ENCODE peak calls at places on chromosomes 1 and 21, in eight cellular contexts. A is PC-9, M is PC-3, P is GM23338, K is DND-41, U is fibroblast of lung, G is GM23248, F is IMR-90. V is an unnamed sample.

GRCh38 chr1:35717911-35718476 is 690 bp downstream of the C1orf216 start:
- DNase-seq in U (peak; percentile 77), P (peak; percentile 70), K (peak; percentile 51), A (peak; percentile 40), G (peak; percentile 88), F (peak; percentile 63), M (peak; percentile 65), V (no peak)

GRCh38 chr1:224539971-224540370 is 76.1 kb upstream of the CNIH3 start:
- DNase-seq in G (peak; percentile 51), U (peak; percentile 80), K (peak; percentile 73), M (no peak), P (no peak), F (peak; percentile 52), A (no peak), V (no peak)

GRCh38 chr1:108556079-108556478 is 3.8 kb upstream of the EEIG2 start:
- DNase-seq in F (no peak), U (no peak), G (no peak), A (no peak), P (no peak), K (no peak), M (no peak), V (no peak)

GRCh38 chr1:155324717-155325595 is 4.3 kb downstream of the RUSC1 start:
- DNase-seq in K (no peak), A (peak; percentile 70), P (peak; percentile 94), M (peak; percentile 73), G (peak; percentile 81), U (peak; percentile 34), F (peak; percentile 40), V (no peak)

GRCh38 chr1:79929356-79929755 is 922.8 kb upstream of the ADGRL4 start:
- DNase-seq in M (peak; percentile 72), K (no peak), U (peak; percentile 8), F (peak; percentile 77), P (no peak), G (peak; percentile 5), A (no peak), V (no peak)

GRCh38 chr1:32870615-32871363 is at the start of gene FNDC5:
- DNase-seq in G (peak; percentile 60), M (no peak), F (peak; percentile 11), P (peak; percentile 72), A (no peak), K (no peak), U (peak; percentile 21), V (no peak)

GRCh38 chr21:19326581-19327319 is 923.2 kb upstream of the TMPRSS15 start:
- DNase-seq in U (no peak), G (no peak), P (no peak), K (no peak), A (no peak), M (no peak), F (no peak), V (no peak)

GRCh38 chr1:36096500-36097412 is 8.1 kb downstream of the ADPRS start:
- DNase-seq in M (peak; percentile 29), U (no peak), G (peak; percentile 45), P (peak; percentile 84), A (peak; percentile 19), K (peak; percentile 35), F (peak; percentile 5), V (no peak)

GRCh38 chr1:162711066-162711465 is 78.8 kb downstream of the DDR2 start:
- DNase-seq in P (no peak), A (no peak), K (no peak), G (no peak), U (peak; percentile 56), F (peak; percentile 45), M (no peak), V (no peak)

GRCh38 chr1:203017061-203017460 is 9.2 kb upstream of the PPFIA4 start:
- DNase-seq in F (no peak), U (no peak), M (no peak), A (no peak), P (no peak), K (no peak), G (no peak), V (no peak)

GRCh38 chr1:114094675-114095074 is 59.0 kb downstream of the SYT6 start:
- DNase-seq in F (no peak), G (no peak), K (no peak), U (no peak), M (no peak), A (no peak), P (no peak), V (no peak)

GRCh38 chr1:169392406-169392805 is 24.4 kb downstream of the BLZF1 start:
- DNase-seq in K (no peak), A (no peak), P (no peak), M (no peak), U (no peak), G (no peak), F (no peak), V (no peak)

GRCh38 chr1:205879974-205880373 is 30.0 kb upstream of the PM20D1 start:
- DNase-seq in K (no peak), A (no peak), U (no peak), F (no peak), G (no peak), P (no peak), M (no peak), V (no peak)

GRCh38 chr21:46355161-46356004 is 31.4 kb downstream of the PCNT start:
- DNase-seq in F (no peak), G (no peak), M (no peak), P (no peak), K (no peak), A (no peak), U (no peak), V (no peak)
- H3K4me2 ChIP-seq in F (no peak overlapping the region), G (no peak overlapping the region), M (no peak overlapping the region), P (no peak overlapping the region), K (no peak overlapping the region), A (no peak overlapping the region), U (no peak overlapping the region), V (no peak overlapping the region)

GRCh38 chr21:29145837-29146453 is 15.5 kb downstream of the MAP3K7CL start:
- DNase-seq in A (no peak), F (no peak), U (peak; percentile 29), G (peak; percentile 22), M (no peak), K (peak; percentile 12), P (no peak), V (peak; percentile 78)
- H3K4me2 ChIP-seq in A (no peak overlapping the region), F (no peak overlapping the region), U (peak overlapping the region; percentile 13), G (peak overlapping the region; percentile 76), M (peak overlapping the region; percentile 61), K (peak overlapping the region; percentile 59), P (no peak overlapping the region), V (peak overlapping the region; percentile 93)

GRCh38 chr1:198641506-198641905 is 2.7 kb downstream of the PTPRC start:
- DNase-seq in P (no peak), U (no peak), K (no peak), F (peak; percentile 43), M (peak; percentile 63), G (peak; percentile 13), A (no peak), V (no peak)

GRCh38 chr1:198643001-198643400 is 4.2 kb downstream of the PTPRC start:
- DNase-seq in A (no peak), G (no peak), P (no peak), K (no peak), M (no peak), U (no peak), F (no peak), V (no peak)

GRCh38 chr1:198641966-198642656 is 3.3 kb downstream of the PTPRC start:
- DNase-seq in M (no peak), A (no peak), G (no peak), F (no peak), P (no peak), U (no peak), K (no peak), V (no peak)

GRCh38 chr1:198647055-198647454 is 8.2 kb downstream of the PTPRC start:
- DNase-seq in G (no peak), P (no peak), M (no peak), K (no peak), F (no peak), U (no peak), A (no peak), V (no peak)

DNA sequence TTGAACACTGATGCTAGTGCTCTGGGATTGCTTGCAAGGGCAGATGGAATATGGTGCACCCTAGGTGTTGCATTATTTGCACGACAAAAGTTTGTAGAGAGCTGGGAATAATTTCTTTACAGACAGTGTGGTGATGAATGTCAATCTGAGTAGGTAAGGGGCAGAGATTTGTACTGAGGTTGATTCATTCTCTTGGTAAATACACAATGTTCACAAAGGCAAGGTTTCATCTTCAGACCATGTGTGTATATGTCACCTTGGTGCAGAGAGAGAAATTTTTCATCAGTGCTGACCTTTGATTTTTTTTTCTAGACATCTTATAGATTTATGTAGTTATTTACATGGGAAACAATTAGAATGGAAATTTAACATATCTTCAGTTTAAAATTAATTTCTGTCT is 5.0 kb downstream of the PTPRC start:
- DNase-seq in F (no peak), M (no peak), U (no peak), A (no peak), G (no peak), P (no peak), K (no peak), V (no peak)
- H3K4me2 ChIP-seq in F (no peak overlapping the region), M (no peak overlapping the region), U (no peak overlapping the region), A (no peak overlapping the region), G (no peak overlapping the region), P (no peak overlapping the region), K (peak overlapping the region; percentile 3), V (no peak overlapping the region)

DNA sequence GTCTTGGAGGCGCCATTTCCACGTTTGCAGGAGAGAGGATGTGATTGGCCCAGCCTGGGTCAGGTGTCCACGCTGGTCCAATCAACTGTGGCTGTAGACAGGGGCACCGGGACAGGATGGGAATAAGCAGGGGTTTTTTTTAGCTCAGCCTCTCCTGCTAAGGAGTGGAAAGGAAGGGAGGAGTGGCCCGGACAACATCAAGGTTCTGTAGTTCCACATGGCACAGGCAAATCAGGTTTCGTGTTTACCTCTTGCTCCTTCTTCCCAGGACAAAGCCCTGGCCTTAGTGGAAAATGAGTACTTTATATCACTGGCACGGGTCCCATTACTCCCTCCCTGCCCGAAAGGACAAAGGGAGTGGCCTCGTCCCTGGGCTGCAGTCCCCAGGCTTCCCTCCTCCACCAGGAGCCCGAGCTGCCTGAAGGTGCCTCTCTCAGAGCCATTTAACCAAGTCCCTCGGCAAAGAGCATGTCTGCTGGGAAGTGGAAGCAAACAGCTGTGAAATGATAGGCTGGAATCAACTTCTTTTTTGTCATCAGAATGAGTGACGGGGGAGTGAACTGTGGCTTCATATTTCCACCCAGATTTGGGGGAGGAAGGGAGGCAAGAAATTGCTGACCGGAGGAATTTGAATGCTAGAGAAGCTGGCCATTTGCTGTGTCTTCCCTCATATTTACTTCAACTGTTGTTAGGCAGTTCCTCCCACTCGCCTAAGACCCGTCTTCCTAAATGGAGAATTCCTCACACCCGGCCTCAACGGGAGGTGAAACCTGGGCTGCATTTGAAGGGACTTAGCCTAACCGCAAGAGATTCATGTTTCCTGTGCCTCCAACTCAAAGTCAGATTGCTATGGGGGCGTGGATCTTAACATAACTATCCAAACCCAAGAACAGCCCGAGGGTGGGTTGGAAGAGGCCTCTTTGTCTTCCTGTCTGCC is 84.9 kb upstream of the SLC44A3 start:
- DNase-seq in U (peak; percentile 91), K (peak; percentile 84), F (peak; percentile 80), M (no peak), P (peak; percentile 46), G (peak; percentile 73), A (no peak), V (peak; percentile 61)
- H3K4me2 ChIP-seq in U (peak overlapping the region; percentile 4), K (peak overlapping the region; percentile 45), F (no peak overlapping the region), M (no peak overlapping the region), P (peak overlapping the region; percentile 57), G (no peak overlapping the region), A (no peak overlapping the region), V (peak overlapping the region; percentile 24)

GRCh38 chr1:244954358-244954757 is 90.0 kb upstream of the HNRNPU start:
- DNase-seq in A (no peak), G (no peak), P (no peak), U (no peak), F (no peak), K (no peak), M (no peak), V (no peak)
- H3K4me2 ChIP-seq in A (no peak overlapping the region), G (no peak overlapping the region), P (no peak overlapping the region), U (no peak overlapping the region), F (no peak overlapping the region), K (no peak overlapping the region), M (no peak overlapping the region), V (no peak overlapping the region)

V was measured in keratinocyte.